ENCODE peak calls at places on chromosome 9, in nine cellular contexts. K, I, Z, T, A, E, V, M and P are unnamed samples.

GRCh38 chr9:98805506-98806272 is 1.8 kb upstream of the GALNT12 start:
- DNase-seq in T (peak), I (no peak), K (peak), V (peak), E (no peak), M (no peak), A (peak), Z (no peak), P (no peak)

GRCh38 chr9:17589771-17590170 is 10.9 kb downstream of the SH3GL2 start:
- DNase-seq in M (no peak), I (no peak), K (no peak), Z (no peak), V (no peak), T (no peak), A (no peak), E (no peak), P (no peak)

GRCh38 chr9:81082251-81082650 is 607.1 kb downstream of the TLE1 start:
- DNase-seq in A (no peak), I (no peak), E (no peak), V (no peak), K (peak), M (no peak), T (peak), Z (no peak), P (no peak)

GRCh38 chr9:133130721-133131244 is 9.7 kb upstream of the RALGDS start:
- DNase-seq in Z (no peak), A (no peak), V (no peak), K (no peak), M (no peak), I (no peak), T (no peak), E (peak), P (no peak)

GRCh38 chr9:136177224-136177623 is 27.7 kb downstream of the LHX3 start:
- DNase-seq in A (no peak), Z (no peak), K (no peak), I (no peak), T (no peak), V (no peak), E (no peak), M (no peak), P (no peak)

GRCh38 chr9:81575976-81576375 is 113.4 kb downstream of the TLE1 start:
- DNase-seq in M (no peak), K (no peak), I (no peak), Z (no peak), V (peak), E (no peak), A (no peak), T (peak), P (no peak)

GRCh38 chr9:105403552-105404246 is 44.1 kb upstream of the FSD1L start:
- DNase-seq in K (no peak), Z (no peak), A (no peak), M (no peak), E (no peak), I (no peak), V (no peak), T (no peak), P (no peak)

GRCh38 chr9:5442400-5443011 is 4.8 kb upstream of the PLGRKT start:
- DNase-seq in I (no peak), V (peak), T (peak), M (no peak), E (no peak), Z (peak), K (peak), A (peak), P (peak)

GRCh38 chr9:114300846-114301797 is 21.8 kb upstream of the ORM1 start:
- DNase-seq in T (no peak), Z (no peak), V (no peak), K (no peak), I (peak), A (peak), M (no peak), E (no peak), P (no peak)

GRCh38 chr9:33446507-33447403 is 638 bp downstream of the AQP3 start:
- DNase-seq in T (peak), E (peak), M (peak), A (no peak), I (peak), K (no peak), Z (no peak), V (peak), P (no peak)

GRCh38 chr9:36559036-36559695 is 13.5 kb upstream of the MELK start:
- DNase-seq in V (no peak), K (peak), T (peak), E (no peak), I (no peak), A (no peak), Z (no peak), M (no peak), P (no peak)

GRCh38 chr9:114278881-114279570 is 43.9 kb upstream of the ORM1 start:
- DNase-seq in M (peak), T (peak), V (peak), E (no peak), Z (peak), A (no peak), I (peak), K (no peak), P (no peak)

GRCh38 chr9:117114768-117115167 is 300.1 kb downstream of the ASTN2 start:
- DNase-seq in I (no peak), M (no peak), V (no peak), Z (no peak), T (no peak), A (no peak), E (no peak), K (no peak), P (no peak)
- TF ChIP-seq CTCF in I (no peak), M (no peak), V (peak), Z (no peak), T (no peak), A (no peak), E (no peak), K (no peak), P (no peak)

GRCh38 chr9:84424945-84425344 is 84.4 kb upstream of the SLC28A3 start:
- DNase-seq in Z (no peak), E (no peak), I (no peak), A (no peak), T (no peak), M (no peak), K (no peak), V (no peak), P (no peak)

DNA sequence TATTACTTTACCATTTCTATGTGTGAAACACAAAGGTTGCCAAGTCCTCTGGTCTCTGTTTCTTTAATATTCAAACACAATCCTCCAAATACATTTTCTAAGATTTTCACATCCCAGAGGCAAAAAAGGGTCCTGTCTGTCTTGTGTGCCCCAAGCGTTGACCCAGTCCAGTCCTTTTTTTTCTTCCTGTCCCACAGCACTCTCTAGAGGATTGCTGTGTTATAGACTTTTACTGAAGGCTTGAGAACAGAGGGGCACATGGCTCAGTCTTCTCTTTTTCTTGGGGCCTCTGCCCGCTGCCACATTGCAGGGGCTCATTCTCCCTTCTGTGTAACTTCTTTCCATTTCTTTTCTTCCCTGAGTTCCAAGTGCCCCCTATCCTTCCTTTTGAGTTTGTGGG is 78.6 kb upstream of the SLC28A3 start:
- DNase-seq in T (peak), K (no peak), A (no peak), V (no peak), Z (no peak), I (no peak), M (no peak), E (no peak), P (no peak)
- TF ChIP-seq CTCF in T (no peak), K (peak), A (peak), V (no peak), Z (no peak), I (no peak), M (no peak), E (no peak), P (no peak)

GRCh38 chr9:127721391-127721821 is 5.5 kb downstream of the TTC16 start:
- DNase-seq in A (no peak), M (no peak), K (no peak), Z (no peak), T (no peak), I (no peak), E (no peak), V (peak), P (no peak)
- TF ChIP-seq CTCF in A (no peak), M (no peak), K (no peak), Z (no peak), T (no peak), I (no peak), E (no peak), V (no peak), P (no peak)

GRCh38 chr9:69671904-69672827 is at the start of gene APBA1:
- DNase-seq in Z (no peak), V (no peak), K (no peak), T (peak), I (peak), E (peak), M (peak), A (peak), P (peak)
- TF ChIP-seq CTCF in Z (no peak), V (no peak), K (no peak), T (no peak), I (no peak), E (no peak), M (no peak), A (no peak), P (no peak)

GRCh38 chr9:8855046-8855445 is 1055.5 kb upstream of the DMAC1 start:
- DNase-seq in T (peak), A (no peak), K (no peak), V (peak), M (no peak), E (no peak), I (no peak), Z (no peak), P (no peak)
- TF ChIP-seq CTCF in T (peak), A (no peak), K (peak), V (no peak), M (peak), E (no peak), I (no peak), Z (no peak), P (no peak)

GRCh38 chr9:89915187-89915586 is 310.4 kb downstream of the GADD45G start:
- DNase-seq in M (no peak), E (no peak), K (no peak), Z (no peak), V (no peak), A (no peak), I (no peak), T (no peak), P (no peak)

GRCh38 chr9:89920131-89920530 is 315.3 kb downstream of the GADD45G start:
- DNase-seq in I (no peak), T (no peak), V (no peak), Z (no peak), K (no peak), E (no peak), M (no peak), A (peak), P (no peak)

GRCh38 chr9:89919171-89919681 is 314.4 kb downstream of the GADD45G start:
- DNase-seq in A (peak), I (no peak), E (peak), V (peak), T (no peak), M (no peak), Z (no peak), K (no peak), P (peak)

GRCh38 chr9:89916001-89916635 is 311.3 kb downstream of the GADD45G start:
- DNase-seq in Z (no peak), I (no peak), K (no peak), A (no peak), M (no peak), V (no peak), E (no peak), T (no peak), P (no peak)

GRCh38 chr9:89917861-89918260 is 313.0 kb downstream of the GADD45G start:
- DNase-seq in V (no peak), E (no peak), I (no peak), K (no peak), A (no peak), T (no peak), Z (no peak), M (no peak), P (no peak)
- TF ChIP-seq CTCF in V (no peak), E (no peak), I (no peak), K (no peak), A (no peak), T (no peak), Z (no peak), M (no peak), P (no peak)

GRCh38 chr9:84670106-84670800 is 724 bp downstream of the NTRK2 start:
- DNase-seq in I (no peak), M (no peak), Z (no peak), A (no peak), E (no peak), V (no peak), T (no peak), K (no peak), P (peak)

GRCh38 chr9:84668204-84669007 is 1.1 kb upstream of the NTRK2 start:
- DNase-seq in V (peak), M (peak), K (no peak), E (no peak), A (peak), T (peak), Z (peak), I (peak), P (peak)

GRCh38 chr9:84669293-84670105 is at the start of gene NTRK2:
- DNase-seq in M (no peak), E (no peak), V (peak), T (peak), A (no peak), K (no peak), I (no peak), Z (no peak), P (peak)

GRCh38 chr9:84669008-84669292 is 579 bp upstream of the NTRK2 start:
- DNase-seq in V (no peak), I (no peak), A (no peak), M (no peak), Z (no peak), T (no peak), E (no peak), K (no peak), P (peak)

GRCh38 chr9:84667571-84668203 is 1.8 kb upstream of the NTRK2 start:
- DNase-seq in K (no peak), T (peak), E (no peak), V (peak), I (no peak), M (no peak), A (no peak), Z (no peak), P (peak)
- TF ChIP-seq CTCF in K (peak), T (peak), E (no peak), V (peak), I (peak), M (no peak), A (peak), Z (peak), P (peak)